ENCODE peak calls at places on chromosomes 6 and 20, in five cellular contexts. R, V, I, N and Y are unnamed samples.

GRCh38 chr6:4220619-4221018 is 85.2 kb upstream of the ECI2 start:
- DNase-seq in R (no peak), V (no peak), I (no peak), N (no peak), Y (no peak)

GRCh38 chr6:158399040-158399700 is 86.9 kb downstream of the TULP4 start:
- DNase-seq in R (no peak), V (no peak), I (no peak), N (no peak), Y (no peak)

GRCh38 chr6:143691900-143692572 is 14.3 kb downstream of the PHACTR2 start:
- DNase-seq in R (no peak), V (no peak), I (no peak), N (no peak), Y (no peak)

GRCh38 chr6:84441456-84441855 is 214.0 kb upstream of the CEP162 start:
- DNase-seq in R (no peak), V (no peak), I (no peak), N (no peak), Y (no peak)

GRCh38 chr6:12767016-12767415 is 50.4 kb downstream of the PHACTR1 start:
- DNase-seq in R (no peak), V (no peak), I (no peak), N (no peak), Y (no peak)

GRCh38 chr6:18997375-18997826 is 610.3 kb downstream of the RNF144B start:
- DNase-seq in R (peak), V (no peak), I (no peak), N (no peak), Y (peak)

GRCh38 chr6:4291453-4292403 is 156.4 kb upstream of the ECI2 start:
- DNase-seq in R (no peak), V (no peak), I (no peak), N (no peak), Y (no peak)

GRCh38 chr6:37624606-37625574 is 72.8 kb downstream of the MDGA1 start:
- DNase-seq in R (no peak), V (no peak), I (no peak), N (peak), Y (peak)

GRCh38 chr6:158817298-158818007 is 1.7 kb downstream of the EZR start:
- DNase-seq in R (no peak), V (no peak), I (no peak), N (peak), Y (no peak)

GRCh38 chr20:25470045-25470444 is 62.6 kb downstream of the GINS1 start:
- DNase-seq in R (peak), V (no peak), I (no peak), N (no peak), Y (peak)